ENCODE peak calls at places on chromosomes 13 and 19, in eight cellular contexts. P is heart right ventricle; X is mesothelial cell of epicardium; M is GM12865; R is lower lobe of right lung; Y is suprapubic skin; S is A549; F is CD8-positive, alpha-beta T cell. E is an unnamed sample.

GRCh38 chr13:32940601-32941000 is 75.6 kb upstream of the KL start:
- DNase-seq in P (peak), X (no peak), M (peak), R (no peak), Y (no peak), S (no peak), F (no peak), E (no peak)

GRCh38 chr19:40322271-40322610 is 26.0 kb downstream of the C19orf47 start:
- DNase-seq in P (no peak), X (no peak), M (no peak), R (no peak), Y (no peak), S (no peak), F (no peak), E (no peak)

GRCh38 chr19:41233748-41234240 is 14.8 kb downstream of the AXL start:
- DNase-seq in P (no peak), X (no peak), M (no peak), R (peak), Y (peak), S (no peak), F (no peak), E (no peak)

GRCh38 chr19:53552001-53552721 is 14.2 kb downstream of the ZNF331 start:
- DNase-seq in P (no peak), X (no peak), M (no peak), R (no peak), Y (no peak), S (no peak), F (no peak), E (no peak)

GRCh38 chr13:76455960-76456359 is 430.2 kb downstream of the KCTD12 start:
- DNase-seq in P (no peak), X (no peak), M (no peak), R (no peak), Y (no peak), S (no peak), F (no peak), E (no peak)

GRCh38 chr13:98571955-98572662 is 4.8 kb downstream of the STK24 start:
- DNase-seq in P (no peak), X (no peak), M (peak), R (no peak), Y (no peak), S (no peak), F (peak), E (no peak)

GRCh38 chr13:100514788-100515409 is 73.7 kb downstream of the GGACT start:
- DNase-seq in P (peak), X (peak), M (peak), R (peak), Y (peak), S (peak), F (peak), E (peak)

GRCh38 chr13:45331123-45331619 is 9.8 kb downstream of the TPT1 start:
- DNase-seq in P (no peak), X (no peak), M (no peak), R (no peak), Y (no peak), S (no peak), F (no peak), E (no peak)

GRCh38 chr19:39754544-39754943 is 16.7 kb upstream of the CLC start:
- DNase-seq in P (no peak), X (no peak), M (no peak), R (no peak), Y (no peak), S (no peak), F (no peak), E (no peak)

GRCh38 chr19:12664406-12665280 is 1.9 kb downstream of the MAN2B1 start:
- DNase-seq in P (no peak), X (no peak), M (peak), R (no peak), Y (peak), S (no peak), F (no peak), E (no peak)

GRCh38 chr13:101945435-101945834 is 456.4 kb downstream of the FGF14 start:
- DNase-seq in P (no peak), X (no peak), M (peak), R (no peak), Y (no peak), S (peak), F (no peak), E (no peak)

GRCh38 chr19:16661480-16662034 is 618 bp downstream of the TMEM38A start:
- DNase-seq in P (peak), X (no peak), M (peak), R (peak), Y (peak), S (no peak), F (no peak), E (no peak)

GRCh38 chr13:86601351-86601750 is 802.1 kb upstream of the SLITRK6 start:
- DNase-seq in P (no peak), X (no peak), M (no peak), R (no peak), Y (no peak), S (no peak), F (no peak), E (no peak)

GRCh38 chr13:44244288-44244687 is 129.3 kb upstream of the SERP2 start:
- DNase-seq in P (no peak), X (no peak), M (no peak), R (no peak), Y (no peak), S (no peak), F (no peak), E (no peak)

GRCh38 chr19:35715981-35716734 is 1.6 kb upstream of the KMT2B start:
- DNase-seq in P (peak), X (peak), M (no peak), R (peak), Y (no peak), S (peak), F (no peak), E (no peak)

GRCh38 chr19:35713904-35714440 is 3.8 kb upstream of the KMT2B start:
- DNase-seq in P (no peak), X (no peak), M (no peak), R (no peak), Y (no peak), S (no peak), F (no peak), E (no peak)

GRCh38 chr19:35715355-35715809 is 2.4 kb upstream of the KMT2B start:
- DNase-seq in P (no peak), X (no peak), M (no peak), R (no peak), Y (no peak), S (no peak), F (no peak), E (no peak)

GRCh38 chr19:35712910-35713845 is 4.6 kb upstream of the KMT2B start:
- DNase-seq in P (no peak), X (no peak), M (peak), R (no peak), Y (no peak), S (no peak), F (peak), E (no peak)

GRCh38 chr19:35714601-35715354 is 3.0 kb upstream of the KMT2B start:
- DNase-seq in P (no peak), X (no peak), M (peak), R (no peak), Y (no peak), S (peak), F (no peak), E (no peak)
- TF ChIP-seq CTCF in P (no peak), X (no peak), M (peak), R (no peak), Y (no peak), S (no peak), F (no peak), E (no peak)

DNA sequence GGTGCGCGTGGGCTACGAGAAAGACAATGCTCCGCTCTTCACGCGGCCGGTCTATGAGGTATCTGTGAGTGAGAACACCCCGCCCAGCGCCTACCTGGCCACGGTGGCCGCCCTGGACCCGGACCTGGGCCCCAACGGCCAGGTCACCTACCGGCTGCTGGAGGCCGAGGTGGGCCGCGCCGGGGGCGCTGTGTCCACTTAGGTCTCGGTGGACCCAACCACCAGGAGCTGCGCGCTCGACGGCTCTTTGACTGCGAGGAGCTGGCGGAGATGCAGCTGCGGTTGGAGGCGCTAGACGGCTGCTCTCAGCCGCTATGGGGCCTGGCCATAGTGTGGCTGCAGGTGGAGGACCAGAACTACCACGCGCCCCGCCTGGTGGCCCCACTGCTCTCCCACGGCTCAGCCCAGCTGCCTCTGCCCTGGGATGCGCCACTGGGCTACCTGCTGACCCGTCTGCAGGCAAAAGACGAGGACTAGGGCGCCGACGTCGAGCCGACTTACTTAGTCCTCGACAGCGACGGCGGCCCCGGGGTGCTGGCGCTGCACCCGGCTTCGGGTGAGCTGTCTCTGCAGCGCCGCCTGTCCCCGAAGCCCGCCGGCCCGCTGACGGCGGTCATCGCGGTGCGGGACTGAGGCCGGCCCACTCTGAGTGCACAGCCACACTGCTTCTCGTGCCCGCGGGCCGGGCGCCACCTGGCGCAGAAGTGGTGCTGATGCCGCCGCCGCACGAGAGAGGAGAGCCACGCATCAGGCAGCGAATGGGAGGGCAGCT is 173.0 kb downstream of the OLFM4 start:
- DNase-seq in P (peak), X (no peak), M (no peak), R (peak), Y (no peak), S (no peak), F (no peak), E (peak)
- TF ChIP-seq CTCF in P (peak), X (peak), M (no peak), R (no peak), Y (peak), S (no peak), F (no peak), E (peak)

GRCh38 chr19:15448014-15448777 is 1.6 kb downstream of the WIZ start:
- DNase-seq in P (no peak), X (no peak), M (no peak), R (no peak), Y (peak), S (no peak), F (no peak), E (no peak)
- TF ChIP-seq CTCF in P (no peak), X (no peak), M (no peak), R (no peak), Y (no peak), S (no peak), F (no peak), E (no peak)

DNA sequence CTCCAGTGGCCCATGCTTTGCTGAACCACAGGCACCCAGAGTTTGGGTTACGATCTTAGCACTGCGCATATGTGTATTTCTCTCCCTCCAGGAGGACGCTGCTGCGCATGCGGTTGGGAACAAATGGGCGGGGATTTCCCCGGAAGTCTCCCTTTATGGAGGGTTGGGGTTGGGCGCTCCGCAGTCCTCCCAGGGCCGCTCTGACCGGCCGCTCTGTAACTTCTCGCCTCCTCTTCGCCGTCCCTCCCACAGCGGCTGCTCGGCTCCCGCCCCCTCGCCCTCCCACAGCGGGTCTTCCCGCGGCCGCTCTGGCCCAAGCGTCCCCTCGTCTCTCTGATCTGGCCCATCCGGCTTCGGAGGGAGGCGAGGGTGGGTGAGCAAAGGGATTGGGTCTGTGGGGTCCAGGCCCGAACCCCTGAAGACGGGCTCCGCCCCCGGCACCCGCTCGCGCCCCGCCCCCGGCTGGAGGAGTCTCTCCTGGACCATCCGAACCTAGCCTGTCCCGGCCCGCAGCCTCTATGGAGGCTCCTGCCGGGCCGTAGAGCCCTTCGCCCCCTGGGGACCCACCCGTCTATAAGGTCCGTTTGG is at the start of gene MEGF8:
- DNase-seq in P (peak), X (peak), M (peak), R (peak), Y (peak), S (peak), F (peak), E (peak)
- TF ChIP-seq CTCF in P (no peak), X (peak), M (peak), R (peak), Y (peak), S (no peak), F (no peak), E (peak)

GRCh38 chr19:5713228-5713627 is 6.7 kb downstream of the LONP1 start:
- DNase-seq in P (no peak), X (no peak), M (no peak), R (no peak), Y (no peak), S (no peak), F (no peak), E (no peak)
- TF ChIP-seq CTCF in P (no peak), X (no peak), M (no peak), R (no peak), Y (no peak), S (no peak), F (no peak), E (no peak)

GRCh38 chr19:29664753-29665214 is 477 bp upstream of the PLEKHF1 start:
- DNase-seq in P (no peak), X (no peak), M (no peak), R (no peak), Y (no peak), S (no peak), F (no peak), E (no peak)
- TF ChIP-seq CTCF in P (peak), X (no peak), M (peak), R (peak), Y (no peak), S (peak), F (no peak), E (no peak)

GRCh38 chr19:15412832-15413231 is 6.0 kb downstream of the AKAP8L start:
- DNase-seq in P (no peak), X (no peak), M (no peak), R (no peak), Y (no peak), S (no peak), F (no peak), E (no peak)
- TF ChIP-seq CTCF in P (no peak), X (no peak), M (no peak), R (no peak), Y (no peak), S (no peak), F (no peak), E (no peak)

DNA sequence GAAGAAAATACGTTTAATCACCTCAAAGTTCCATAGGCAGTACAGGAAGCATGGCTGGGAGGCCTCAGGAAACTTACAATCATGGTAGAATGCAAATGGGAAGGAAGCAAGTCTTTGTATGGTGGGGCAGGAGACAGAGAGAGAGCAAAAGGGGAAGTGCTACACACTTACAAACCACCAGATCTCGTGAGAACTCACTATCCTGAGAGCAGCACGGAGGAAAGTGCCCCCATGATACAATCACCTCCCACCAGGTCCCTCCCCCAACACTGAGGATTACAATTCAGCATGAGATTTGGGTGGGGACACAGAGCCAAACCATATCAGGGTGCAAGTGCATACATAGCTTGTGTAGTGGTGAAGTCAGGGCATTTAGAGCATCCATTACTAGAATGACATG is 92.3 kb upstream of the ANKRD10 start:
- DNase-seq in P (no peak), X (no peak), M (peak), R (no peak), Y (no peak), S (no peak), F (no peak), E (no peak)
- TF ChIP-seq CTCF in P (no peak), X (no peak), M (no peak), R (no peak), Y (no peak), S (no peak), F (no peak), E (no peak)

GRCh38 chr13:103772576-103772975 is 706.4 kb upstream of the SLC10A2 start:
- DNase-seq in P (no peak), X (no peak), M (peak), R (no peak), Y (no peak), S (peak), F (no peak), E (no peak)
- TF ChIP-seq CTCF in P (no peak), X (peak), M (peak), R (no peak), Y (no peak), S (peak), F (no peak), E (peak)

GRCh38 chr19:2248136-2249009 is 750 bp upstream of the AMH start:
- DNase-seq in P (no peak), X (no peak), M (no peak), R (no peak), Y (no peak), S (no peak), F (no peak), E (no peak)

GRCh38 chr19:2247433-2248101 is 1.6 kb upstream of the AMH start:
- DNase-seq in P (no peak), X (no peak), M (no peak), R (no peak), Y (no peak), S (no peak), F (no peak), E (no peak)

GRCh38 chr19:2246014-2246620 is 3.0 kb upstream of the AMH start:
- DNase-seq in P (no peak), X (no peak), M (no peak), R (no peak), Y (no peak), S (no peak), F (no peak), E (no peak)

GRCh38 chr19:2245273-2245672 is 3.9 kb upstream of the AMH start:
- DNase-seq in P (no peak), X (no peak), M (no peak), R (no peak), Y (no peak), S (no peak), F (no peak), E (no peak)

GRCh38 chr19:2246801-2247361 is 2.2 kb upstream of the AMH start:
- DNase-seq in P (peak), X (no peak), M (no peak), R (no peak), Y (no peak), S (peak), F (no peak), E (no peak)
- TF ChIP-seq CTCF in P (no peak), X (no peak), M (no peak), R (no peak), Y (no peak), S (no peak), F (no peak), E (no peak)